ENCODE peak calls at places on chromosomes 4 and X, in five cellular contexts. T, Q, H, S and P are unnamed samples.

GRCh38 chrX:153801646-153802045 is 7.2 kb downstream of the SSR4 start:
- DNase-seq in T (no peak), Q (no peak), H (no peak), S (no peak), P (no peak)

GRCh38 chr4:115121351-115122043 is 8.1 kb upstream of the NDST4 start:
- DNase-seq in T (no peak), Q (no peak), H (no peak), S (no peak), P (no peak)

GRCh38 chrX:33336783-33337182 is 125.4 kb upstream of the DMD start:
- DNase-seq in T (no peak), Q (no peak), H (no peak), S (peak; percentile 2), P (peak; percentile 29)

GRCh38 chr4:155885666-155886065 is 17.8 kb upstream of the TDO2 start:
- DNase-seq in T (no peak), Q (no peak), H (no peak), S (no peak), P (no peak)

GRCh38 chrX:31093639-31093975 is 21.8 kb upstream of the FTHL17 start:
- DNase-seq in T (no peak), Q (no peak), H (no peak), S (no peak), P (no peak)

GRCh38 chr4:170423137-170423536 is 333.4 kb upstream of the AADAT start:
- DNase-seq in T (no peak), Q (no peak), H (no peak), S (no peak), P (peak; percentile 58)

GRCh38 chr4:154086247-154086646 is 297.4 kb upstream of the SFRP2 start:
- DNase-seq in T (no peak), Q (no peak), H (no peak), S (no peak), P (no peak)

GRCh38 chr4:7513731-7514130 is 79.0 kb upstream of the PSAPL1 start:
- DNase-seq in T (no peak), Q (no peak), H (no peak), S (no peak), P (peak; percentile 39)

GRCh38 chrX:120029354-120029753 is 48.1 kb downstream of the RHOXF2B start:
- DNase-seq in T (no peak), Q (no peak), H (no peak), S (no peak), P (no peak)

GRCh38 chr4:169121920-169122319 is 111.9 kb upstream of the CBR4 start:
- DNase-seq in T (no peak), Q (no peak), H (no peak), S (no peak), P (no peak)

GRCh38 chr4:7650606-7651400 is 216.1 kb upstream of the PSAPL1 start:
- DNase-seq in T (no peak), Q (peak; percentile 83), H (peak; percentile 56), S (no peak), P (no peak)

GRCh38 chrX:153245288-153245731 is 66.2 kb downstream of the MAGEA1 start:
- DNase-seq in T (no peak), Q (no peak), H (peak; percentile 74), S (no peak), P (no peak)

GRCh38 chrX:72081605-72082320 is 50.0 kb downstream of the RTL5 start:
- DNase-seq in T (no peak), Q (no peak), H (no peak), S (no peak), P (no peak)

GRCh38 chr4:97646997-97647396 is 496.3 kb downstream of the STPG2 start:
- DNase-seq in T (no peak), Q (no peak), H (no peak), S (no peak), P (no peak)

GRCh38 chrX:21721175-21721574 is 36.7 kb downstream of the SMPX start:
- DNase-seq in T (no peak), Q (no peak), H (no peak), S (no peak), P (peak; percentile 38)

GRCh38 chrX:104136241-104137019 is 20.4 kb downstream of the SLC25A53 start:
- DNase-seq in T (peak; percentile 70), Q (no peak), H (peak; percentile 82), S (peak; percentile 70), P (peak; percentile 91)

GRCh38 chrX:12421918-12422317 is 283.6 kb downstream of the FRMPD4 start:
- DNase-seq in T (no peak), Q (no peak), H (no peak), S (no peak), P (peak; percentile 7)

GRCh38 chr4:152992027-152992426 is 55.9 kb downstream of the FHDC1 start:
- DNase-seq in T (no peak), Q (no peak), H (no peak), S (no peak), P (no peak)

GRCh38 chr4:165721815-165722214 is 151.2 kb upstream of the TLL1 start:
- DNase-seq in T (no peak), Q (no peak), H (no peak), S (no peak), P (no peak)

GRCh38 chr4:158282252-158282651 is 72.0 kb downstream of the TMEM144 start:
- DNase-seq in T (no peak), Q (no peak), H (peak; percentile 51), S (no peak), P (peak; percentile 40)
- TF ChIP-seq MAFK in T (no peak), Q (no peak), H (no peak), S (no peak), P (no peak)

GRCh38 chrX:47235691-47236103 is 2.9 kb downstream of the USP11 start:
- DNase-seq in T (no peak), Q (no peak), H (no peak), S (peak; percentile 69), P (peak; percentile 6)

GRCh38 chrX:47232197-47232802 is 509 bp upstream of the USP11 start:
- DNase-seq in T (no peak), Q (no peak), H (no peak), S (no peak), P (no peak)

GRCh38 chrX:47232803-47233332 is at the start of gene USP11:
- DNase-seq in T (peak; percentile 38), Q (peak; percentile 55), H (peak; percentile 65), S (peak; percentile 47), P (peak; percentile 51)

GRCh38 chrX:47233333-47234113 is 714 bp downstream of the USP11 start:
- DNase-seq in T (peak; percentile 81), Q (peak; percentile 82), H (peak; percentile 95), S (peak; percentile 89), P (peak; percentile 97)

DNA sequence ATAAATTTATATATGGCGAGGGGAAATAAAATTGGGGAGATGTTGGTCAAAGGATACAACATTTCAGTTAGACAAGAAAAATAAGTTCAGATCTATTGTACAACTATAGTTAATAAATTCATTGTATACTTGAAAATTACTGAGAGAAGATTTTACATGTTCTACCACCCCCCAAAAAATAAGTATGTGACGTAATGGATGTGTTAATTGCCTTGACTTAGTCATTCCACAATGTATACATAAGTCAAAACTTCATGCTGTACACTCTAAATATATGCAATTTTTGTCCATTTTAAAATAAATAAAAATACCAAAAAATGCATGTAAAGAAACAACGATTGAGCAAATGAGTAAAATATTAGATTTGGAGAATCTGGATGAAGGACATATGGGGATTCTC is 1.8 kb downstream of the USP11 start:
- DNase-seq in T (no peak), Q (no peak), H (no peak), S (no peak), P (peak; percentile 52)
- H3K4me3 ChIP-seq in T (peak overlapping the region; percentile 85), Q (peak overlapping the region; percentile 63), H (peak overlapping the region; percentile 65), S (peak overlapping the region; percentile 69), P (no peak overlapping the region)

GRCh38 chr4:2828758-2829181 is 14.9 kb upstream of the ADD1 start:
- DNase-seq in T (no peak), Q (no peak), H (no peak), S (no peak), P (no peak)

GRCh38 chr4:2830632-2831610 is 12.7 kb upstream of the ADD1 start:
- DNase-seq in T (no peak), Q (no peak), H (no peak), S (no peak), P (no peak)

GRCh38 chr4:2827874-2828751 is 15.5 kb upstream of the ADD1 start:
- DNase-seq in T (no peak), Q (no peak), H (no peak), S (no peak), P (no peak)

GRCh38 chr4:2829933-2830451 is 13.7 kb upstream of the ADD1 start:
- DNase-seq in T (no peak), Q (no peak), H (no peak), S (no peak), P (no peak)

DNA sequence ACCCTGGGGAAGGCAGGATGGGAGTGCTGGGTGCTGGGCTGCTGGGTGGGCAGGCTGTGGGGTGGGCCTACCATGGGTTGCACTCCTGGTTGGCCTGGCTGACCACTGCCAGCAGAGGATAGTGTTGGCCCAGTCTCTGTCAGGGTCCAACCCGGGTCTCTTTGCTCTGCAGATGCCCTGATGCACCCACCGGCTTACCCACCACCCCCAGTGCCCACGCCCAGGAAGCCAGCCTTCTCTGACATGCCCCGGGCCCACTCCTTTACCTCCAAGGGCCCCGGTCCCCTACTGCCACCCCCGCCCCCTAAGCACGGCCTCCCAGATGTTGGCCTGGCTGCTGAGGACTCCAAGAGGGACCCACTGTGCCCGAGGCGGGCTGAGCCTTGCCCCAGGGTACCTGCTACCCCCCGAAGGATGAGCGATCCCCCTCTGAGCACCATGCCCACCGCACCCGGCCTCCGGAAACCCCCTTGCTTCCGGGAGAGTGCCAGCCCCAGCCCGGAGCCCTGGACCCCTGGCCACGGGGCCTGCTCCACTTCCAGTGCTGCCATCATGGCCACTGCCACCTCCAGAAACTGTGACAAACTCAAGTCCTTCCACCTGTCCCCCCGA is 14.2 kb upstream of the ADD1 start:
- DNase-seq in T (no peak), Q (no peak), H (no peak), S (no peak), P (no peak)
- TF ChIP-seq MAFK in T (no peak), Q (no peak), H (no peak), S (no peak), P (no peak)

GRCh38 chrX:77900688-77901087 is 1.4 kb downstream of the COX7B start:
- DNase-seq in T (no peak), Q (no peak), H (no peak), S (no peak), P (no peak)
- H3K4me3 ChIP-seq in T (peak overlapping the region; percentile 85), Q (peak overlapping the region; percentile 82), H (peak overlapping the region; percentile 74), S (peak overlapping the region; percentile 78), P (no peak overlapping the region)

DNA sequence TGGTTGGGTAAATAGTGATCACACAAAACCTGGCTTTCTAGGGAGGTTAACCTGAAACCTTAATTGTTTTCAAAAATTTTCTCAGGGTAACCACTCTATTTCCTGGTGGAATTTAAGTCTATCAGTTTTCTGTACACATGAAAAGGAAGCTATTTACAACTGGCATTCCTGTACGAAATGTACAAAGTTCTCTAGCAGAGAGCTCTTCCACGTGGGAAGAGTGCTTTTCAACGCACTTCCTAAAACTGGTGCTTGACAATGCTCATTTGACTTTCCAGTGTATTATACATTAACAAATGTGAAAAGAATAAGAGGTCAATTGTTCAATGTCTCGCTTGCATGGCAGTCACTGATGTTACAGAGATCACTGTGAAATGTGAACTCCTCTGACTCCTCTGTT is 2.8 kb upstream of the SOD3 start:
- DNase-seq in T (no peak), Q (peak; percentile 6), H (no peak), S (peak; percentile 57), P (no peak)
- TF ChIP-seq MAFK in T (no peak), Q (no peak), H (no peak), S (no peak), P (no peak)